ENCODE peak calls at places on chromosomes 13 and 19, in eight cellular contexts. F is activated naive CD8-positive, alpha-beta T cell treated with anti-CD3 and anti-CD28 coated beads for 36 hours; X is uterus; C is activated CD4-positive, alpha-beta T cell treated with anti-CD3 and anti-CD28 coated beads, Interleukin-2, amount 50 U/mL, for 48 hours; H is MCF 10A; G is GM12865; J is Daoy; W is AG20443. Z is an unnamed sample.

GRCh38 chr19:55958356-55958755 is 10.7 kb downstream of the NLRP8 start:
- DNase-seq in F (no peak), J (peak), C (no peak), H (no peak), W (no peak), G (no peak), X (no peak), Z (peak)

GRCh38 chr19:50204811-50205675 is 1.6 kb downstream of the MYH14 start:
- DNase-seq in J (peak), G (no peak), X (no peak), C (no peak), H (no peak), W (no peak), F (peak), Z (no peak)

GRCh38 chr19:51407631-51408131 is 9.8 kb downstream of the SIGLEC10 start:
- DNase-seq in X (no peak), G (peak), F (no peak), H (peak), W (peak), J (peak), C (peak), Z (no peak)

GRCh38 chr19:41376241-41376997 is at the start of gene TMEM91:
- DNase-seq in H (peak), W (peak), J (no peak), F (no peak), X (peak), C (peak), G (no peak), Z (no peak)

GRCh38 chr13:19267746-19268145 is 86.1 kb upstream of the TUBA3C start:
- DNase-seq in G (no peak), C (no peak), F (no peak), W (no peak), H (no peak), J (no peak), X (no peak), Z (no peak)

GRCh38 chr19:55099557-55100506 is 17.6 kb downstream of the PPP1R12C start:
- DNase-seq in X (peak), J (no peak), C (no peak), G (no peak), W (no peak), H (no peak), F (no peak), Z (no peak)

GRCh38 chr19:31177230-31177629 is 172.0 kb downstream of the TSHZ3 start:
- DNase-seq in J (no peak), X (no peak), G (no peak), C (no peak), W (no peak), H (no peak), F (no peak), Z (no peak)

GRCh38 chr19:34669305-34669704 is 7.7 kb downstream of the SCGB2B2 start:
- DNase-seq in G (no peak), H (no peak), J (no peak), F (no peak), W (no peak), C (no peak), X (no peak), Z (no peak)